ENCODE peak calls at places on chromosomes 7 and 10, in four cellular contexts. T is kidney epithelial cell, L is IMR-90, I is upper lobe of right lung. Z is an unnamed sample.

GRCh38 chr7:43522406-43523156 is 60.3 kb upstream of the STK17A start:
- DNase-seq in L (peak; percentile 23), I (no peak), T (no peak), Z (no peak)

GRCh38 chr10:132538031-132538789 is 623 bp downstream of the INPP5A start:
- DNase-seq in I (peak; percentile 71), L (no peak), T (no peak), Z (no peak)

GRCh38 chr7:130383187-130383980 is 3.1 kb downstream of the CPA1 start:
- DNase-seq in L (no peak), T (no peak), I (no peak), Z (no peak)

GRCh38 chr7:1169409-1170368 is 9.7 kb upstream of the ZFAND2A start:
- DNase-seq in L (no peak), T (no peak), I (peak; percentile 93), Z (no peak)

GRCh38 chr10:3122034-3122433 is 50.5 kb downstream of the PITRM1 start:
- DNase-seq in L (no peak), I (no peak), T (no peak), Z (no peak)

GRCh38 chr7:131183076-131183471 is 144.6 kb upstream of the MKLN1 start:
- DNase-seq in T (no peak), L (no peak), I (no peak), Z (no peak)

GRCh38 chr10:127148066-127148932 is 48.1 kb downstream of the INSYN2A start:
- DNase-seq in L (peak; percentile 91), I (no peak), T (peak; percentile 79), Z (peak; percentile 56)

GRCh38 chr10:131553121-131553520 is 241.6 kb upstream of the TCERG1L start:
- DNase-seq in L (no peak), I (no peak), T (no peak), Z (no peak)

GRCh38 chr10:36670616-36671402 is 454.6 kb upstream of the ANKRD30A start:
- DNase-seq in L (peak; percentile 17), T (no peak), I (no peak), Z (no peak)

GRCh38 chr7:155470686-155471638 is 13.0 kb downstream of the EN2 start:
- DNase-seq in L (no peak), T (no peak), I (no peak), Z (no peak)

GRCh38 chr10:77532068-77532467 is 105.5 kb downstream of the KCNMA1 start:
- DNase-seq in T (no peak), I (no peak), L (peak; percentile 90), Z (peak; percentile 48)

GRCh38 chr7:111137296-111138195 is 46.6 kb downstream of the LRRN3 start:
- DNase-seq in L (peak; percentile 54), I (peak; percentile 45), T (no peak), Z (no peak)

GRCh38 chr7:16430133-16430532 is 8.8 kb upstream of the CRPPA start:
- DNase-seq in L (peak; percentile 20), I (no peak), T (no peak), Z (peak; percentile 90)

GRCh38 chr10:86968271-86968993 is at the start of gene ADIRF:
- DNase-seq in I (peak; percentile 86), L (no peak), T (no peak), Z (no peak)

DNA sequence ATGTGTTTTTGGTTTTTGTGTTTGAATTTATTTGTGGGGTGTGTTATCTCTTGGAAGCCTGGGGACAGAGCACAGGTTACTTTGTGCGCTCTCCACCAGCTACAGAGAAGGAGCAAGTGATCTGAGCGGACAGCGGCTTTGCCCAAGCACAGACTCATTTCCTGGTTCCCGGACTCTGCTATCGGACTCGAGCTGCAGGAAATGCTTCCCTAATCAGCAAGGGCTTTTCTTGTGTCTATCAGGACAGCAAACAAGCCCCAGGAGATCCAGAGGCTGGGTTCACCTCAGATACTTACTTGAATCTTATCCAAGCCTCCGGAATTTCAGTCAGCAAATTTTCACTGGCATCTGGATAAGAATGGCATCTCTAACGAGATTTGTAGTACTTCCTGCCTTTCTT is 27.8 kb downstream of the MRC1 start:
- DNase-seq in T (peak; percentile 4), L (peak; percentile 62), I (no peak), Z (peak; percentile 29)
- H3K4me3 ChIP-seq in T (no peak overlapping the region), L (peak overlapping the region; percentile 48), I (peak overlapping the region; percentile 28), Z (peak overlapping the region; percentile 28)

GRCh38 chr10:122139226-122139625 is 131.9 kb upstream of the BTBD16 start:
- DNase-seq in I (no peak), T (no peak), L (no peak), Z (no peak)

GRCh38 chr10:122140477-122140902 is 130.6 kb upstream of the BTBD16 start:
- DNase-seq in T (peak; percentile 51), I (no peak), L (peak; percentile 66), Z (no peak)

GRCh38 chr10:122140941-122141623 is 130.0 kb upstream of the BTBD16 start:
- DNase-seq in L (peak; percentile 94), I (peak; percentile 88), T (peak; percentile 88), Z (peak; percentile 82)

GRCh38 chr10:122141821-122142651 is 129.1 kb upstream of the BTBD16 start:
- DNase-seq in L (peak; percentile 63), I (no peak), T (no peak), Z (no peak)

DNA sequence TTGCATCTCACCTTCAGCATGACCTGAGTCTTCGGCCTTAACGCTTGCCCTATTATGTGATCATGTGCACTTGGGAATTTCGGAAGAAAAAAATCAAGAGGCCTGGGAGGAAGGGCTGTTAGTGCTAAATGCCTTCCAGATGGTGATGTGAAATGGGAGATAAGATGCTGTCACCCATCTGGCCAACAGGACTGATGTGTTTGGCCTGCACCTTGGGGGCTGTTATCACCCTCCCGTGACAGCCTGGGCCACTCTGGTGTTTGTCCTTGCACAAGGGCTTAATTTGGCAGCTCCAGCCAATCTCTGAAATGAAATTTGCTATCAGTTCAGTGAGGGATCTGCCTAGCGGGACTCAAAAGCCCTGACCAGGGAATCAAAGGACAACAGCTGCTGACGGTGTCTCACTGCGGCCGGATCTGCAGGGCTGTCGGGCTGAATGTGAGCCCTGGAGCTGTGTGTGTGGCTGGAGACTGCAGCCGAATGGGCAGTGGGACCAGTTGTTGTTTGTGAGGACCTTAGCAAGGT is 131.4 kb upstream of the BTBD16 start:
- DNase-seq in I (no peak), L (no peak), T (no peak), Z (no peak)
- TF ChIP-seq CTCF in I (no peak), L (no peak), T (no peak), Z (no peak)

DNA sequence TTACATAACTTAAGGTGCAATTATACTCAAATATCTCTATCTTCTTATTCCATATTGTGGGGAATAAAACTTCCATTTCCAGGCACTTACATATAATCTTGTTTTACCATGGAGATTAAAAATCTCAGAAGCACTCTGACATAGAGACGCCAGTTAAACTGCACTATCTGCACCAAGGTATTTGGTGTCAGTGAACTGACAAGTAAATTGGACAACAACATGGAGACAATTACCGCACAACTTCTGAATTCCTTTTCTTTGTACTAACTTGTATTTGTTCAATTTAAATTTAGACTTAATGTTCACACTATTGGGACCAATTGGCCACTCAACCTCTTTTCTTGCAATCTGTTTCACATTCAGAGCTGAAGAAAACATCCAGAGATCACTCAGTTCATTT is 184.8 kb downstream of the CHCHD3 start:
- DNase-seq in I (no peak), L (no peak), T (no peak), Z (no peak)
- H3K4me3 ChIP-seq in I (no peak overlapping the region), L (no peak overlapping the region), T (no peak overlapping the region), Z (no peak overlapping the region)

GRCh38 chr10:71806706-71807556 is 33.6 kb upstream of the VSIR start:
- DNase-seq in T (no peak), L (no peak), I (no peak), Z (no peak)
- TF ChIP-seq CTCF in T (no peak), L (no peak), I (no peak), Z (no peak)